ENCODE peak calls at places on chromosomes 12 and 14, in ten cellular contexts. V is GM23338, P is HepG2, D is esophagus muscularis mucosa, K is endothelial cell of umbilical vein, R is sigmoid colon, F is spleen, Y is H1, I is K562, G is Panc1. T is an unnamed sample.

GRCh38 chr12:130367003-130367402 is 29.3 kb downstream of the PIWIL1 start:
- DNase-seq in V (no peak), P (no peak), D (no peak), K (no peak), R (no peak), F (no peak), Y (no peak), I (no peak), G (no peak), T (no peak)

GRCh38 chr14:93132472-93133065 is 16.8 kb upstream of the ITPK1 start:
- DNase-seq in V (peak; percentile 62), P (peak; percentile 70), D (no peak), K (peak; percentile 52), R (no peak), F (no peak), Y (no peak), I (peak; percentile 13), G (no peak), T (peak; percentile 63)

GRCh38 chr14:58299665-58300202 is 1.4 kb downstream of the ARID4A start:
- DNase-seq in V (peak; percentile 32), P (no peak), D (no peak), K (peak; percentile 46), R (no peak), F (no peak), Y (no peak), I (no peak), G (no peak), T (no peak)

GRCh38 chr12:122684297-122684696 is 18.9 kb downstream of the HCAR2 start:
- DNase-seq in V (no peak), P (no peak), D (no peak), K (no peak), R (no peak), F (no peak), Y (no peak), I (no peak), G (no peak), T (no peak)

GRCh38 chr14:104531421-104532190 is 48.0 kb upstream of the C14orf180 start:
- DNase-seq in V (no peak), P (no peak), D (no peak), K (no peak), R (peak; percentile 39), F (no peak), Y (no peak), I (no peak), G (no peak), T (no peak)

GRCh38 chr12:8699714-8700113 is 1.9 kb downstream of the RIMKLB start:
- DNase-seq in V (peak; percentile 59), P (no peak), D (no peak), K (no peak), R (no peak), F (no peak), Y (no peak), I (peak; percentile 6), G (no peak), T (no peak)

GRCh38 chr12:1939316-1939715 is 20.9 kb upstream of the CACNA2D4 start:
- DNase-seq in V (no peak), P (no peak), D (no peak), K (no peak), R (no peak), F (no peak), Y (no peak), I (no peak), G (no peak), T (no peak)

GRCh38 chr12:16062611-16063010 is 151.5 kb downstream of the DERA start:
- DNase-seq in V (no peak), P (no peak), D (no peak), K (no peak), R (no peak), F (no peak), Y (no peak), I (no peak), G (no peak), T (no peak)

GRCh38 chr12:102388469-102388868 is 91.9 kb downstream of the IGF1 start:
- DNase-seq in V (no peak), P (peak; percentile 54), D (no peak), K (no peak), R (no peak), F (no peak), Y (no peak), I (no peak), G (no peak), T (no peak)

GRCh38 chr12:27572486-27573255 is 48.7 kb downstream of the PPFIBP1 start:
- DNase-seq in V (no peak), P (no peak), D (no peak), K (no peak), R (no peak), F (no peak), Y (no peak), I (no peak), G (no peak), T (no peak)

GRCh38 chr12:112808176-112808575 is 16.6 kb downstream of the RPH3A start:
- DNase-seq in V (no peak), P (no peak), D (no peak), K (no peak), R (no peak), F (no peak), Y (no peak), I (no peak), G (no peak), T (no peak)

GRCh38 chr14:44952391-44953110 is 9.2 kb downstream of the KLHL28 start:
- DNase-seq in V (no peak), P (no peak), D (no peak), K (no peak), R (no peak), F (no peak), Y (no peak), I (no peak), G (no peak), T (no peak)

GRCh38 chr14:44959538-44959937 is 2.2 kb downstream of the KLHL28 start:
- DNase-seq in V (no peak), P (no peak), D (no peak), K (no peak), R (no peak), F (no peak), Y (no peak), I (no peak), G (no peak), T (no peak)

GRCh38 chr14:44956866-44957265 is 4.9 kb downstream of the KLHL28 start:
- DNase-seq in V (no peak), P (no peak), D (no peak), K (no peak), R (no peak), F (no peak), Y (no peak), I (no peak), G (no peak), T (no peak)

GRCh38 chr14:44955528-44955927 is 6.2 kb downstream of the KLHL28 start:
- DNase-seq in V (no peak), P (no peak), D (no peak), K (no peak), R (no peak), F (no peak), Y (no peak), I (no peak), G (no peak), T (no peak)

GRCh38 chr14:44954750-44955149 is 7.0 kb downstream of the KLHL28 start:
- DNase-seq in V (no peak), P (no peak), D (no peak), K (no peak), R (no peak), F (no peak), Y (no peak), I (no peak), G (no peak), T (no peak)
- TF ChIP-seq CTCF in V (no peak), P (no peak), D (no peak), K (no peak), R (no peak), F (no peak), Y (no peak), I (no peak), G (no peak), T (no peak)

GRCh38 chr14:103201801-103202200 is 78.5 kb downstream of the TNFAIP2 start:
- DNase-seq in V (no peak), P (no peak), D (no peak), K (no peak), R (peak; percentile 60), F (no peak), Y (no peak), I (no peak), G (no peak), T (no peak)

GRCh38 chr14:103196716-103197115 is 73.5 kb downstream of the TNFAIP2 start:
- DNase-seq in V (no peak), P (no peak), D (no peak), K (no peak), R (peak; percentile 54), F (no peak), Y (no peak), I (no peak), G (no peak), T (no peak)

GRCh38 chr14:103195828-103196615 is 72.8 kb downstream of the TNFAIP2 start:
- DNase-seq in V (no peak), P (no peak), D (no peak), K (no peak), R (peak; percentile 47), F (no peak), Y (no peak), I (no peak), G (no peak), T (no peak)

GRCh38 chr14:103199141-103199540 is 75.9 kb downstream of the TNFAIP2 start:
- DNase-seq in V (no peak), P (no peak), D (no peak), K (no peak), R (peak; percentile 78), F (no peak), Y (no peak), I (no peak), G (no peak), T (no peak)

GRCh38 chr14:103198429-103199140 is 75.3 kb downstream of the TNFAIP2 start:
- DNase-seq in V (no peak), P (peak; percentile 52), D (no peak), K (no peak), R (peak; percentile 86), F (no peak), Y (no peak), I (no peak), G (no peak), T (no peak)
- TF ChIP-seq POLR2AphosphoS5 in V (no peak), P (no peak), D (peak; percentile 78), K (no peak), R (peak; percentile 65), F (no peak), Y (no peak), I (no peak), G (no peak), T (peak; percentile 59)

GRCh38 chr14:101732128-101732527 is 29.4 kb upstream of the PPP2R5C start:
- DNase-seq in V (no peak), P (no peak), D (no peak), K (no peak), R (no peak), F (no peak), Y (no peak), I (no peak), G (no peak), T (no peak)
- H3K36me3 ChIP-seq in V (no peaks in the 10 kb centered on the region), P (no peaks in the 10 kb centered on the region), D (no peaks in the 10 kb centered on the region), K (no peaks in the 10 kb centered on the region), R (no peaks in the 10 kb centered on the region), F (no peaks in the 10 kb centered on the region), Y (no peaks in the 10 kb centered on the region), I (no peaks in the 10 kb centered on the region), G (no peaks in the 10 kb centered on the region), T (no peaks in the 10 kb centered on the region)

DNA sequence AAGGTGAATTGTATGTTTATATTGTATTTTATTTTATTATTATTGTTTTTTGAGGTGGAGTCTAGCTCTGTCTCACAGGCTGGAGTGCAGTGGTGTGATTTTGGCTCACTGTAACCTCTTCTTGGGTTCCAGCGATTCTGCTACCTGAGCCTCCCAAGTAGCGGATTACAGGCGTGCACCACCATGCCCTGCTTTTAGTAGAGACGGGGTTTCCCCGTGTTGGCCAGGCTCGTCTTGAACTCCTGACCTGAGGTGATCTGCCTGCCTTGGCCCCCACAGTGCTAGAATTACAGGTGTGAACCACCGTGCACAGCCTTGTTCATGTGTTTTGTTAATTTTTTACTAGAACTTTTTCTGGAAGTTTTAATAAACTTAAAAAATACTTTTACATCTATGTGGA is 3.8 kb downstream of the ATF7IP start:
- DNase-seq in V (no peak), P (no peak), D (no peak), K (no peak), R (no peak), F (no peak), Y (no peak), I (no peak), G (no peak), T (no peak)
- TF ChIP-seq CTCF in V (no peak), P (no peak), D (no peak), K (no peak), R (no peak), F (no peak), Y (no peak), I (no peak), G (no peak), T (no peak)

T was measured in stomach.